ENCODE peak calls at places on chromosomes 16 and 17, in five cellular contexts. One of them, this sample, is unnamed.

GRCh38 chr17:80424878-80425765 is 10.2 kb downstream of the ENDOV start:
- DNase-seq in left ventricle myocardium inferior: no peak
- DNase-seq in kidney epithelial cell: no peak
- DNase-seq in neural crest cell: no peak
- DNase-seq in Peyer's patch: no peak
- DNase-seq in this sample: peak

GRCh38 chr16:5032748-5033167 is 977 bp downstream of the NAGPA start:
- DNase-seq in left ventricle myocardium inferior: no peak
- DNase-seq in Peyer's patch: no peak
- DNase-seq in neural crest cell: no peak
- DNase-seq in kidney epithelial cell: no peak
- DNase-seq in this sample: no peak

GRCh38 chr16:66298006-66298405 is 68.5 kb upstream of the CDH5 start:
- DNase-seq in Peyer's patch: no peak
- DNase-seq in left ventricle myocardium inferior: no peak
- DNase-seq in neural crest cell: no peak
- DNase-seq in kidney epithelial cell: no peak
- DNase-seq in this sample: no peak

GRCh38 chr16:72677662-72678447 is 370.1 kb downstream of the ZFHX3 start:
- DNase-seq in Peyer's patch: no peak
- DNase-seq in kidney epithelial cell: no peak
- DNase-seq in neural crest cell: no peak
- DNase-seq in left ventricle myocardium inferior: no peak
- DNase-seq in this sample: no peak

GRCh38 chr16:72247821-72248253 is 75.9 kb upstream of the PMFBP1 start:
- DNase-seq in kidney epithelial cell: no peak
- DNase-seq in Peyer's patch: no peak
- DNase-seq in neural crest cell: no peak
- DNase-seq in left ventricle myocardium inferior: no peak
- DNase-seq in this sample: no peak

GRCh38 chr16:21645261-21645721 is 7.1 kb downstream of the IGSF6 start:
- DNase-seq in kidney epithelial cell: no peak
- DNase-seq in neural crest cell: no peak
- DNase-seq in Peyer's patch: peak
- DNase-seq in left ventricle myocardium inferior: no peak
- DNase-seq in this sample: no peak

GRCh38 chr17:16479264-16479663 is 12.7 kb downstream of the LRRC75A start:
- DNase-seq in neural crest cell: no peak
- DNase-seq in kidney epithelial cell: no peak
- DNase-seq in Peyer's patch: no peak
- DNase-seq in left ventricle myocardium inferior: no peak
- DNase-seq in this sample: no peak

GRCh38 chr16:9092963-9093477 is 1.6 kb downstream of the HAPSTR1 start:
- DNase-seq in left ventricle myocardium inferior: no peak
- DNase-seq in Peyer's patch: peak
- DNase-seq in neural crest cell: peak
- DNase-seq in kidney epithelial cell: no peak
- DNase-seq in this sample: peak

GRCh38 chr17:77887464-77888241 is 70.8 kb upstream of the TNRC6C start:
- DNase-seq in left ventricle myocardium inferior: peak
- DNase-seq in kidney epithelial cell: peak
- DNase-seq in Peyer's patch: peak
- DNase-seq in neural crest cell: no peak
- DNase-seq in this sample: peak

GRCh38 chr16:69497876-69498596 is 67.7 kb upstream of the NFAT5 start:
- DNase-seq in left ventricle myocardium inferior: no peak
- DNase-seq in Peyer's patch: no peak
- DNase-seq in kidney epithelial cell: no peak
- DNase-seq in neural crest cell: no peak
- DNase-seq in this sample: no peak

GRCh38 chr16:53960050-53960812 is 256.3 kb downstream of the FTO start:
- DNase-seq in kidney epithelial cell: no peak
- DNase-seq in left ventricle myocardium inferior: no peak
- DNase-seq in neural crest cell: no peak
- DNase-seq in Peyer's patch: no peak
- DNase-seq in this sample: no peak

GRCh38 chr16:30677931-30678585 is 19.8 kb downstream of the FBRS start:
- DNase-seq in neural crest cell: no peak
- DNase-seq in kidney epithelial cell: no peak
- DNase-seq in left ventricle myocardium inferior: no peak
- DNase-seq in Peyer's patch: no peak
- DNase-seq in this sample: no peak

GRCh38 chr17:14201595-14201994 is 35.1 kb downstream of the CDRT15 start:
- DNase-seq in left ventricle myocardium inferior: no peak
- DNase-seq in kidney epithelial cell: no peak
- DNase-seq in Peyer's patch: peak
- DNase-seq in neural crest cell: no peak
- DNase-seq in this sample: no peak

GRCh38 chr17:75205793-75206163 is 299 bp downstream of the NUP85 start:
- DNase-seq in left ventricle myocardium inferior: no peak
- DNase-seq in neural crest cell: no peak
- DNase-seq in Peyer's patch: no peak
- DNase-seq in kidney epithelial cell: no peak
- DNase-seq in this sample: no peak
- TF ChIP-seq CTCF in left ventricle myocardium inferior: peak
- TF ChIP-seq CTCF in neural crest cell: peak
- TF ChIP-seq CTCF in Peyer's patch: no peak
- TF ChIP-seq CTCF in kidney epithelial cell: no peak
- TF ChIP-seq CTCF in this sample: no peak

DNA sequence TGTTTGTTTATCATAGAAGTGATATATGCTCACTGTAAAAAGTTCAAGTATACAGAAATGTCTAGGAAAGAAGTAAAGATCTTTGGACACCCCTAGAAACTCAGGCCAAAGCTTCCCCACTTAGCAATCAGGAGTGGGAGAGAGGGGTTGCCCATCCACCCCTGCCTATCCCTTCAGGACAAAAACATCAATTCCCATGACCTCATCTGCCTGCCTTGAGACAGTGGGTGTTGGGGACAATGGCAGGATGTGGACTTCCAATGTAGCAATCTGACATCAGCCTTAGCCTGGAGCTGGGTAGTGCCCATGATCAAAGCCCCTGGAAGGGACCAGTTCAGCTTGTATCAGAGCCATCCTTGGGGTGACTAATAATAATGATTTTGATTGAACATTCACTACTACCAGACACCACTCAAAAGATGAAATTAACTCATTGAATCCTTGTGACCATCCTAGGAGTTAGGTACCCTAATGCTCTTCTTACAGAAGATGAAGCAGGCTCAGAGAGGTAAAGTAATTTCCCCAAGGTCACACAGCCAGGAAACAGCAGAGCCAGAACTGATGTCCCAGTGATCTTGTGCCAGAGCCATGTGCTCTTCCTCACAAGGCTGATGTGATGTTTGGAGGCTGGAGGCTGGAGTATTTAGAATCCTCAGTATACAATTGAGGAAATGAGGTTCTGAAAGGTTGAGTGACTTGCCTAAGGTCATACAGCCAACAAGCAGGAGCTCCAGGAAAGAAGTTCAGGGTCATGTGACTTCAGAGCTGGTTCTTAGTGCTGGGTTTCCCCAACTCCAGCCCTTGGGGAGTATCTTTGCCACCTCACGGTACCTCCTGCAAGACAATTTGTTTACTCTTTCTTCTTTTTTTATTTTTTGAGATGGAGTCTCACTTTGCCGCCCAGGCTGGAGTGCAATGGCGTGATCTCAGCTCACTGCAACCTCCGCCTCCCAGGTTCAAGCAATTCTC is 18.3 kb downstream of the ITPRIPL2 start:
- DNase-seq in left ventricle myocardium inferior: no peak
- DNase-seq in Peyer's patch: no peak
- DNase-seq in neural crest cell: no peak
- DNase-seq in kidney epithelial cell: no peak
- DNase-seq in this sample: no peak
- TF ChIP-seq CTCF in left ventricle myocardium inferior: no peak
- TF ChIP-seq CTCF in Peyer's patch: no peak
- TF ChIP-seq CTCF in neural crest cell: no peak
- TF ChIP-seq CTCF in kidney epithelial cell: no peak
- TF ChIP-seq CTCF in this sample: no peak

DNA sequence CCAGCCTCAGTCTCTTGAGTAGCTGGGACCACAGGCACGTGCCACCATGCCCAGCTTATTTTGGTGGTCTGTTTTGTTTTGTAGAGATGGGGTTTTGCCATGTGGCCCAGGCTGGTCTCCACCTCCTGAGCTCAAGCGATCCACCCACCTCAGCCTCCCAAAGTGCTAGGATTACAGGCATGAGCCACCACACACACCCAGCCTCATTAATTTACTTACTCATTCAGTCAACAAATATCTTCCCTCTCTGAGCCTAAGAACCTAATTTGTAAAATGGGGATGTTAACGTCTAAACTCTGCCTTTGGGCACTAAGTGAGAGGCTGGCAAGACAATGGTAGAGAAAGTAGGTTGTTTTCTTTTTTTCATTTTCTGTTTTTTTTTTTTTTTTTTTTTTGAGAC is 22.6 kb downstream of the SRCIN1 start:
- DNase-seq in kidney epithelial cell: no peak
- DNase-seq in Peyer's patch: no peak
- DNase-seq in neural crest cell: no peak
- DNase-seq in left ventricle myocardium inferior: no peak
- DNase-seq in this sample: no peak
- TF ChIP-seq CTCF in kidney epithelial cell: no peak
- TF ChIP-seq CTCF in Peyer's patch: no peak
- TF ChIP-seq CTCF in neural crest cell: no peak
- TF ChIP-seq CTCF in left ventricle myocardium inferior: no peak
- TF ChIP-seq CTCF in this sample: no peak

DNA sequence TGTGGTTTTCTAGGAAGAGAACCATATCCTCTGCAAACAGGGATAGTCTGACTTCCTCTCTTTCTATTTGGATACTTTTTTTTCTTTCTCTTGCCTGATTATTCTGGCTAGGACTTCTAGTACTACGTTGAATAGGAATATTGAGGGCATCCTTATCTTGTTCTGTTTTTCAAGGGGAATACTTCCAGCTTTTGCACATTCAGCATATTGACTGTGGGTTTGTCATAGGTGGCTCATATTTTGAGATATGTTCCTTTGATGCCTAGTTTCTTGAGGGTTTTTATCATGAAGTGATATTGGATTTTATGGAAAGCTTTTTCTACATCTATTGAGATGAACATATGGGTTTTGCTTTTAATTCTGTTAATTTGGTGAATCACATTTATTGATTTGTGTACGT is 269.8 kb downstream of the MAP2K6 start:
- DNase-seq in left ventricle myocardium inferior: no peak
- DNase-seq in Peyer's patch: no peak
- DNase-seq in neural crest cell: no peak
- DNase-seq in kidney epithelial cell: no peak
- DNase-seq in this sample: no peak
- TF ChIP-seq CTCF in left ventricle myocardium inferior: no peak
- TF ChIP-seq CTCF in Peyer's patch: no peak
- TF ChIP-seq CTCF in neural crest cell: no peak
- TF ChIP-seq CTCF in kidney epithelial cell: no peak
- TF ChIP-seq CTCF in this sample: no peak

GRCh38 chr17:75854881-75855309 is 240 bp downstream of the WBP2 start:
- DNase-seq in left ventricle myocardium inferior: peak
- DNase-seq in Peyer's patch: no peak
- DNase-seq in kidney epithelial cell: no peak
- DNase-seq in neural crest cell: no peak
- DNase-seq in this sample: no peak
- TF ChIP-seq CTCF in left ventricle myocardium inferior: no peak
- TF ChIP-seq CTCF in Peyer's patch: no peak
- TF ChIP-seq CTCF in kidney epithelial cell: peak
- TF ChIP-seq CTCF in neural crest cell: no peak
- TF ChIP-seq CTCF in this sample: no peak

GRCh38 chr16:19980866-19981265 is 92.8 kb downstream of the GPR139 start:
- DNase-seq in Peyer's patch: no peak
- DNase-seq in left ventricle myocardium inferior: no peak
- DNase-seq in kidney epithelial cell: no peak
- DNase-seq in neural crest cell: no peak
- DNase-seq in this sample: no peak

GRCh38 chr16:19984136-19984535 is 89.6 kb downstream of the GPR139 start:
- DNase-seq in kidney epithelial cell: no peak
- DNase-seq in Peyer's patch: no peak
- DNase-seq in neural crest cell: no peak
- DNase-seq in left ventricle myocardium inferior: no peak
- DNase-seq in this sample: no peak

GRCh38 chr16:19974607-19975006 is 90.0 kb upstream of the GPRC5B start:
- DNase-seq in left ventricle myocardium inferior: no peak
- DNase-seq in kidney epithelial cell: no peak
- DNase-seq in Peyer's patch: no peak
- DNase-seq in neural crest cell: no peak
- DNase-seq in this sample: no peak

DNA sequence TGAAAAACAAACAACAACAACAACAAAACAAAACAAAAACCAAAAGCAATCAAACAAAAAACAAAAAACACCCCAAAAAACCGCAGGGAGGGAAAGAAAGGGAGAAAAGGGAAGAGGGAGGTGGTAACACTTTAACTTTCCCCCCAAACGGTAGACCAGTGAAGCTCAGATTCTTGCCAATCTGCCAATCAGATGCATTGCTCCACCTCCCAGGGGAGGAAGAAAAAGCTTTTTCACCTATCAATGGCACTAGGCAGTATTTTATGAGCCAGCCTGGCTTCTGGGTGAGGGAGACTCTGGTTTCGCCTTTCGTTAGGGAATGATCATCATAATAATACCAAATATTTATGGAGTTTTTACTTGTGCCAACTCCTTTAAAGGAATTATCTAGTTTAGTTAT is 94.1 kb downstream of the GPR139 start:
- DNase-seq in kidney epithelial cell: no peak
- DNase-seq in neural crest cell: no peak
- DNase-seq in left ventricle myocardium inferior: no peak
- DNase-seq in Peyer's patch: no peak
- DNase-seq in this sample: no peak
- TF ChIP-seq CTCF in kidney epithelial cell: no peak
- TF ChIP-seq CTCF in neural crest cell: no peak
- TF ChIP-seq CTCF in left ventricle myocardium inferior: no peak
- TF ChIP-seq CTCF in Peyer's patch: no peak
- TF ChIP-seq CTCF in this sample: no peak

This sample was measured in psoas muscle.